ENCODE peak calls at places on chromosomes 12 and 14, in four cellular contexts. P, G, O and Z are unnamed samples.
A peak's percentile ranks its signal among the peaks of the same experiment; 100 is the strongest.

GRCh38 chr14:99174081-99174851 is 97.7 kb downstream of the BCL11B start:
- DNase-seq in O (no peak), G (no peak), P (peak; percentile 23), Z (no peak)

GRCh38 chr12:51631591-51631990 is 40.6 kb downstream of the SCN8A start:
- DNase-seq in O (no peak), G (peak; percentile 46), P (no peak), Z (no peak)

GRCh38 chr12:53676715-53677611 is 1.1 kb upstream of the ATP5MC2 start:
- DNase-seq in G (no peak), P (peak; percentile 28), O (peak; percentile 68), Z (no peak)

GRCh38 chr14:85702191-85702590 is 172.2 kb downstream of the FLRT2 start:
- DNase-seq in G (no peak), P (no peak), O (no peak), Z (no peak)

GRCh38 chr12:57145460-57146059 is 1.9 kb downstream of the LRP1-AS start:
- DNase-seq in G (no peak), P (no peak), O (no peak), Z (no peak)

GRCh38 chr12:65306603-65307501 is 28.4 kb downstream of the MSRB3 start:
- DNase-seq in O (peak; percentile 70), P (no peak), G (peak; percentile 91), Z (no peak)

GRCh38 chr14:103491691-103492090 is 30.9 kb downstream of the CKB start:
- DNase-seq in G (no peak), O (no peak), P (no peak), Z (no peak)

GRCh38 chr14:51547260-51547659 is 104.5 kb upstream of the FRMD6 start:
- DNase-seq in P (no peak), G (peak; percentile 68), O (peak; percentile 76), Z (no peak)

GRCh38 chr12:132404435-132404855 is 75.1 kb upstream of the GALNT9 start:
- DNase-seq in O (no peak), P (no peak), G (no peak), Z (no peak)

GRCh38 chr14:32366256-32366655 is 37.2 kb downstream of the AKAP6 start:
- DNase-seq in G (no peak), O (no peak), P (no peak), Z (no peak)

GRCh38 chr12:89230376-89231101 is 121.8 kb downstream of the DUSP6 start:
- DNase-seq in P (no peak), O (no peak), G (no peak), Z (no peak)

GRCh38 chr12:12788131-12788530 is 2.7 kb downstream of the APOLD1 start:
- DNase-seq in P (no peak), G (no peak), O (peak; percentile 35), Z (no peak)

GRCh38 chr12:6736754-6737153 is 12.9 kb downstream of the COPS7A start:
- DNase-seq in O (no peak), G (no peak), P (no peak), Z (no peak)

GRCh38 chr12:2449586-2449985 is 345.2 kb upstream of the FKBP4 start:
- DNase-seq in G (no peak), P (no peak), O (no peak), Z (no peak)

GRCh38 chr14:100767003-100767787 is 40.5 kb downstream of the DLK1 start:
- DNase-seq in O (no peak), G (no peak), P (no peak), Z (no peak)

GRCh38 chr12:3107071-3107583 is 29.9 kb downstream of the TSPAN9 start:
- DNase-seq in G (no peak), P (no peak), O (peak; percentile 81), Z (no peak)

GRCh38 chr14:58941666-58942065 is 246.8 kb upstream of the DAAM1 start:
- DNase-seq in O (no peak), P (no peak), G (no peak), Z (no peak)

GRCh38 chr14:61179061-61179675 is 102.0 kb downstream of the TMEM30B start:
- DNase-seq in P (no peak), G (peak; percentile 31), O (no peak), Z (no peak)

GRCh38 chr12:92403210-92404175 is 257.8 kb upstream of the BTG1 start:
- DNase-seq in G (no peak), O (no peak), P (no peak), Z (no peak)

GRCh38 chr14:89388853-89389252 is 28.2 kb downstream of the FOXN3 start:
- DNase-seq in G (no peak), O (no peak), P (no peak), Z (no peak)

GRCh38 chr12:89935850-89936249 is 227.2 kb upstream of the ATP2B1 start:
- DNase-seq in G (no peak), O (no peak), P (no peak), Z (no peak)

GRCh38 chr14:53391631-53392030 is 238.5 kb upstream of the DDHD1 start:
- DNase-seq in P (no peak), O (no peak), G (peak; percentile 88), Z (no peak)

GRCh38 chr12:5439333-5439732 is 7.4 kb downstream of the NTF3 start:
- DNase-seq in O (no peak), G (no peak), P (no peak), Z (no peak)

GRCh38 chr12:51360315-51360714 is 13.8 kb upstream of the CELA1 start:
- DNase-seq in O (no peak), P (no peak), G (no peak), Z (no peak)

GRCh38 chr14:55568618-55569017 is 11.4 kb upstream of the KTN1 start:
- DNase-seq in G (no peak), P (no peak), O (no peak), Z (no peak)

GRCh38 chr12:119202544-119202943 is 23.8 kb downstream of the HSPB8 start:
- DNase-seq in G (no peak), P (no peak), O (no peak), Z (no peak)

GRCh38 chr14:61889914-61890351 is 127.7 kb downstream of the SNAPC1 start:
- DNase-seq in G (no peak), P (no peak), O (no peak), Z (no peak)

GRCh38 chr12:54352022-54352531 is 12.2 kb downstream of the GPR84 start:
- DNase-seq in O (peak; percentile 94), P (peak; percentile 49), G (no peak), Z (no peak)

GRCh38 chr12:23028158-23028802 is 403.3 kb downstream of the ETNK1 start:
- DNase-seq in P (no peak), O (no peak), G (no peak), Z (no peak)

GRCh38 chr12:52215587-52216031 is 17.4 kb upstream of the KRT7 start:
- DNase-seq in O (peak; percentile 29), P (no peak), G (peak; percentile 64), Z (no peak)

GRCh38 chr14:98408024-98408555 is 863.9 kb downstream of the BCL11B start:
- DNase-seq in P (no peak), O (no peak), G (no peak), Z (no peak)

GRCh38 chr12:98295681-98296080 is 219.7 kb upstream of the TMPO start:
- DNase-seq in G (no peak), O (no peak), P (no peak), Z (no peak)

GRCh38 chr12:114265036-114265435 is 140.9 kb downstream of the TBX5 start:
- DNase-seq in P (no peak), O (no peak), G (no peak), Z (no peak)

DNA sequence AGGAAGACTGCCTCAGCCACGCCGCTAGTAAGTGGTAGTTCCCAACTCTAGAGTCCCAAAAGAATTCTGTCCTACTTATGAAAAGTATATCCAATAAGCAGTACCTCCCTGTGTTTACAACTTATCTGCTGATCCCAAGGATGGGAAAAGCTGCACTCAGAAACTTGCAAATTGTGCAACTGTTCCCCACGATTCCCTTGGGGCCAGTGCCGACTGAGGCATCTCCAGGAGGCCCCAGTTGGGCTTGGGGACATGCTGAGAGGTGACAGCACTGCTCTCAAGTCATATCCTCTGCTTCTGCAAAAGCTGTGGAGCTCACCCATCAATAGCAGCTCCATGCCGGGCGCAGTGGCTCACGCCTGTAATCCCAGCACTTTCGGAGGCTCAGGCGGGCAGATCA is 23.7 kb downstream of the SPRING1 start:
- DNase-seq in O (no peak), P (no peak), G (no peak), Z (no peak)
- H3K4me1 ChIP-seq in O (no peaks in the 10 kb centered on the region), P (peaks cover 2% of the 10 kb centered on the region), G (no peaks in the 10 kb centered on the region), Z (no peaks in the 10 kb centered on the region)

DNA sequence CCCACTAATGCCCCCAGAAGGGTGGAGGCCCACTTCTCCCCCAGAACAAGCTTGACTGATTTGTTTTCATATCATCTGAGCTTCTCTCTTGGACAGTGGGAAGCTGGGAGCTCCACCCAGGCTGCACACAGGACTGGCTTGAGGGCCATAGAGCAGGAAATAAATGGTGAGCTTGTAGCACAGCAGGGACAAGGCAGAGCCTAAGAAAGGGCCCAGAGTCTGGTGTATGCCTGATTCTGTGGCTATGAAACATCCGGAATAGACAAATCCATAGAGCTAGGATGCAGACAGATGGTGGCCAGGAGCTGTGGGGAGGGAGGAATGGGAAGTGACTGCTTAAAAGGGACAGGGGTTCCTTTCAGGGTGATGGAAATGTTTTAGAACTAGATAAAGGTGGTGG is 79.0 kb downstream of the ARL6IP4 start:
- DNase-seq in P (no peak), G (no peak), O (no peak), Z (no peak)
- H3K4me1 ChIP-seq in P (peaks cover 45% of the 10 kb centered on the region), G (peaks cover 45% of the 10 kb centered on the region), O (peaks cover 21% of the 10 kb centered on the region), Z (no peaks in the 10 kb centered on the region)

GRCh38 chr12:26043139-26044006 is 81.5 kb downstream of the BHLHE41 start:
- DNase-seq in O (no peak), G (no peak), P (no peak), Z (no peak)

GRCh38 chr12:26046203-26046602 is 78.6 kb downstream of the BHLHE41 start:
- DNase-seq in P (no peak), O (no peak), G (no peak), Z (no peak)

GRCh38 chr12:26044007-26044394 is 80.8 kb downstream of the BHLHE41 start:
- DNase-seq in P (no peak), O (no peak), G (no peak), Z (no peak)

GRCh38 chr12:26044592-26044991 is 80.2 kb downstream of the BHLHE41 start:
- DNase-seq in G (no peak), O (no peak), P (no peak), Z (no peak)

DNA sequence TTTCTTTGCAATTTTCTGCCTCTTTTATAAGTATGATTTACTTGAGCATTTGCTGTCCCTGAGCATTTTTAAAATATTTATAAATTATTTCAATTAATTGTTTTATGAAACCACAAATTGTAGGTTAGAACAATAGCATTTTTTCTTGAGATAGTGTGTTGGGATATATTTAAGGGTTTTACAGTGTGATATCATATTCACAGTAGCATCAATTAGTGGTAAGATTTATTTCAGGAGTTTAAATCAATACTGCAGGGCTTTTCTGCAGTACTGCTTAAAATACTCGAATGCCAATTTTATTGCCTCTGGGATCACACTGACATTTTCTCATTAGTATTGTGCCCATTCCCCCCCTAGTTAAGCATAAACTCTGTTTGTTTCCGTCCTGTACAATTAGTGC is 82.2 kb downstream of the BHLHE41 start:
- DNase-seq in G (no peak), P (no peak), O (no peak), Z (no peak)
- H3K4me1 ChIP-seq in G (peaks cover 2% of the 10 kb centered on the region), P (peaks cover 3% of the 10 kb centered on the region), O (peaks cover 18% of the 10 kb centered on the region), Z (peaks cover 4% of the 10 kb centered on the region)

GRCh38 chr12:32448581-32448980 is 49.2 kb downstream of the FGD4 start:
- DNase-seq in P (no peak), O (no peak), G (no peak), Z (no peak)
- H3K4me1 ChIP-seq in P (peaks cover 8% of the 10 kb centered on the region), O (no peaks in the 10 kb centered on the region), G (peaks cover 30% of the 10 kb centered on the region), Z (peaks cover 6% of the 10 kb centered on the region)